ENCODE peak calls at places on chromosome X, in six cellular contexts. Q is IMR-90, F is neuronal stem cell, I is H9, D is H1, U is mesenchymal stem cell. E is an unnamed sample.

GRCh38 chrX:45758319-45758718 is 557.6 kb upstream of the DIPK2B start:
- DNase-seq in F (no peak), U (peak; percentile 93), D (no peak), Q (peak; percentile 93), I (no peak), E (no peak)

GRCh38 chrX:14776901-14777300 is 96.0 kb downstream of the FANCB start:
- DNase-seq in D (no peak), I (no peak), U (no peak), F (no peak), Q (no peak), E (no peak)

GRCh38 chrX:47568656-47569295 is 7.8 kb downstream of the ARAF start:
- DNase-seq in D (peak; percentile 59), Q (no peak), I (peak; percentile 50), F (no peak), U (no peak), E (no peak)

GRCh38 chrX:41512394-41512793 is 65.3 kb downstream of the NYX start:
- DNase-seq in U (no peak), D (no peak), F (no peak), I (no peak), Q (no peak), E (no peak)

GRCh38 chrX:143319526-143319925 is 197.7 kb downstream of the SPANXN3 start:
- DNase-seq in F (no peak), U (no peak), Q (no peak), D (no peak), I (no peak), E (no peak)

GRCh38 chrX:119757979-119758681 is at the start of gene SOWAHD:
- DNase-seq in Q (no peak), D (peak; percentile 71), F (no peak), U (peak; percentile 26), I (peak; percentile 73), E (peak; percentile 71)

GRCh38 chrX:22800806-22801205 is 199.0 kb upstream of the DDX53 start:
- DNase-seq in U (no peak), F (no peak), Q (no peak), I (no peak), D (no peak), E (peak; percentile 58)

GRCh38 chrX:24395775-24396174 is 35.3 kb downstream of the SUPT20HL1 start:
- DNase-seq in Q (peak; percentile 82), F (peak; percentile 45), U (peak; percentile 71), I (peak; percentile 62), D (no peak), E (peak; percentile 85)

GRCh38 chrX:135425566-135425965 is 3.8 kb downstream of the SMIM10L2A start:
- DNase-seq in Q (peak; percentile 2), F (no peak), D (no peak), U (no peak), I (no peak), E (no peak)

GRCh38 chrX:114251575-114251974 is 332.3 kb upstream of the HTR2C start:
- DNase-seq in Q (no peak), F (no peak), U (no peak), I (no peak), D (no peak), E (no peak)

GRCh38 chrX:151852294-151852693 is 60.4 kb upstream of the MAGEA4 start:
- DNase-seq in U (no peak), F (no peak), I (no peak), D (no peak), Q (no peak), E (no peak)

GRCh38 chrX:114626323-114626722 is 42.4 kb downstream of the HTR2C start:
- DNase-seq in F (no peak), I (no peak), Q (peak; percentile 3), D (no peak), U (peak; percentile 3), E (no peak)

GRCh38 chrX:135185795-135186443 is 14.7 kb upstream of the CT55 start:
- DNase-seq in Q (peak; percentile 46), I (peak; percentile 59), F (peak; percentile 21), U (peak; percentile 43), D (no peak), E (peak; percentile 63)

GRCh38 chrX:96436105-96436504 is 248.5 kb upstream of the DIAPH2 start:
- DNase-seq in U (peak; percentile 60), F (no peak), D (no peak), Q (peak; percentile 69), I (no peak), E (no peak)

GRCh38 chrX:108199041-108199440 is 107.5 kb downstream of the ATG4A start:
- DNase-seq in I (no peak), D (no peak), Q (no peak), U (no peak), F (no peak), E (no peak)

GRCh38 chrX:46257451-46257879 is 287.8 kb downstream of the ZNF674 start:
- DNase-seq in I (no peak), D (no peak), U (no peak), Q (no peak), F (no peak), E (no peak)

GRCh38 chrX:49167740-49168108 is 4.0 kb upstream of the PLP2 start:
- DNase-seq in Q (no peak), F (no peak), U (no peak), D (no peak), I (no peak), E (no peak)
- H3K27ac ChIP-seq in Q (peak overlapping the region; percentile 91), F (no peak overlapping the region), U (peak overlapping the region; percentile 73), D (no peak overlapping the region), I (no peak overlapping the region), E (no peak overlapping the region)

DNA sequence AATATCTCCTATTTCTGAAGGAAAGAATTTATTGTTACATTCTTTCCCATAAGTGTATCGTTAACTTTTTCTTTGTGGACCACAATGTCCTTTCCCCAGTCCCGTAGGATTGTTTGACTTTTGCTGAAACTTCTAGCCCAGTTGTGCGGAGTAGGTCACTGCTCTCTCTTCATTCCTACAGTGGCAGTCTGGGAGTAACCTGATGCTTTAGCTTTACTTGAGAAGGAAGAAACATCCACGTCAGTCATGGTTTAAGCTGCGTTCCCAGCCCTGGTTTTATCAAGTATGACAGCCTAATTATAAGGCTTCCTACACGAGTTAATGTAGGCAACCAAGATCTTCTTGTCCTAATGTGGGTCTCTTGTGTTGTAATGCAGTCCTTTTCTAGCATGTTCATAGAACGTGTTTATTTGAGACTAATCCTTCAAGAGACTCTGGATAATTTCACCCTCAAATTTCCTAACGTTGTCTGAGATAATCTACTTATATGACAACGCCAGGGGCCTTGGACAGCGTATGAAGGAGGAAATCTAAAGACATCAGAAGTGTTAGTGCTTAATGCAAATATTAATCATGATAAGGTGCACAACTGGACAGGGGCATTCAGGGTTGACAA is 40.8 kb upstream of the GRPR start:
- DNase-seq in Q (no peak), I (no peak), U (peak; percentile 17), D (no peak), F (no peak), E (no peak)
- H2AFZ ChIP-seq in Q (no peak overlapping the region), I (peak overlapping the region; percentile 45), U (no peak overlapping the region), D (peak overlapping the region; percentile 85), F (no peak overlapping the region), E (no peak overlapping the region)

GRCh38 chrX:40310016-40310415 is 212.3 kb upstream of the BCOR start:
- DNase-seq in D (no peak), I (no peak), F (no peak), Q (no peak), U (no peak), E (no peak)
- H3K23ac ChIP-seq in D (no peak overlapping the region), I (no peak overlapping the region), F (no peak overlapping the region), Q (no peak overlapping the region), U (no peak overlapping the region), E (no peak overlapping the region)

GRCh38 chrX:20988804-20989203 is 385.4 kb upstream of the CNKSR2 start:
- DNase-seq in I (no peak), U (no peak), F (no peak), D (no peak), Q (no peak), E (no peak)

GRCh38 chrX:20988118-20988517 is 386.1 kb upstream of the CNKSR2 start:
- DNase-seq in Q (no peak), U (peak; percentile 20), I (no peak), F (no peak), D (no peak), E (no peak)

DNA sequence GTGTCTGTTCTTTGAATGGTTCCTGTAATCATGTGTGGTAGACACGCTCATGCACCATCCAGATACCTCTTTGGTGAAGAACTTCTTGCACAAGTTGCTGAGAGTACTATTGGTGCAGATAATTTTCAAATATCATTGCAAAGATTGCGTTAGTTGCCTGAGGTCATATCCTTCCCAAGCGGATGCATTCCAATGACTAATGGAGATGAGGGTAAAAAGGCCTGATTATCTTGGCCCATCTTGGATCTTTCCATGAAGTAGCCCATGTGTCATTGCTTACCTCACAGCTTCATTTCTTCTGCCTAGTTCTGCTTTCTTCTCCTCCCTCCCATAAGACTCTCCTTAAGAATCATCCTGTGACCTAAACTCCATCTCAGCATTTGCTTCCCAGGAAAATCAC is 384.9 kb upstream of the CNKSR2 start:
- DNase-seq in U (no peak), D (no peak), I (no peak), Q (no peak), F (no peak), E (peak; percentile 83)
- H3K27ac ChIP-seq in U (no peak overlapping the region), D (no peak overlapping the region), I (no peak overlapping the region), Q (no peak overlapping the region), F (no peak overlapping the region), E (no peak overlapping the region)

GRCh38 chrX:68874076-68874475 is 45.3 kb downstream of the EFNB1 start:
- DNase-seq in D (no peak), Q (no peak), I (no peak), U (no peak), F (no peak), E (no peak)
- H2AFZ ChIP-seq in D (no peak overlapping the region), Q (no peak overlapping the region), I (no peak overlapping the region), U (no peak overlapping the region), F (no peak overlapping the region), E (no peak overlapping the region)

E was measured in trophoblast cell.